ENCODE peak calls at places on chromosomes 11 and 22, in nine cellular contexts. One of them, this sample, is unnamed.

GRCh38 chr22:27267145-27267544 is 534.4 kb downstream of the MN1 start:
- DNase-seq in CD4-positive, alpha-beta memory T cell: no peak
- DNase-seq in OCI-LY7: no peak
- DNase-seq in fibroblast of lung: no peak
- DNase-seq in CD4-positive, CD25-positive, alpha-beta regulatory T cell: no peak
- DNase-seq in mammary epithelial cell: no peak
- DNase-seq in ascending aorta: no peak
- DNase-seq in adipocyte: peak; percentile 24
- DNase-seq in CD8-positive, alpha-beta T cell: no peak
- DNase-seq in this sample: no peak

GRCh38 chr11:92740251-92740650 is 229.2 kb upstream of the MTNR1B start:
- DNase-seq in CD4-positive, alpha-beta memory T cell: no peak
- DNase-seq in OCI-LY7: no peak
- DNase-seq in fibroblast of lung: no peak
- DNase-seq in CD4-positive, CD25-positive, alpha-beta regulatory T cell: no peak
- DNase-seq in mammary epithelial cell: no peak
- DNase-seq in ascending aorta: no peak
- DNase-seq in adipocyte: no peak
- DNase-seq in CD8-positive, alpha-beta T cell: no peak
- DNase-seq in this sample: no peak

GRCh38 chr11:114183041-114183511 is 113.1 kb upstream of the NNMT start:
- DNase-seq in CD4-positive, alpha-beta memory T cell: peak; percentile 75
- DNase-seq in OCI-LY7: peak; percentile 56
- DNase-seq in fibroblast of lung: no peak
- DNase-seq in CD4-positive, CD25-positive, alpha-beta regulatory T cell: peak; percentile 94
- DNase-seq in mammary epithelial cell: no peak
- DNase-seq in ascending aorta: no peak
- DNase-seq in adipocyte: no peak
- DNase-seq in CD8-positive, alpha-beta T cell: peak; percentile 29
- DNase-seq in this sample: no peak

GRCh38 chr11:96113100-96113710 is 189.3 kb upstream of the MTMR2 start:
- DNase-seq in CD4-positive, alpha-beta memory T cell: no peak
- DNase-seq in OCI-LY7: no peak
- DNase-seq in fibroblast of lung: peak; percentile 82
- DNase-seq in CD4-positive, CD25-positive, alpha-beta regulatory T cell: no peak
- DNase-seq in mammary epithelial cell: no peak
- DNase-seq in ascending aorta: no peak
- DNase-seq in adipocyte: peak; percentile 84
- DNase-seq in CD8-positive, alpha-beta T cell: no peak
- DNase-seq in this sample: no peak

GRCh38 chr11:26297179-26297970 is 34.6 kb upstream of the ANO3 start:
- DNase-seq in CD4-positive, alpha-beta memory T cell: no peak
- DNase-seq in OCI-LY7: peak; percentile 69
- DNase-seq in fibroblast of lung: peak; percentile 91
- DNase-seq in CD4-positive, CD25-positive, alpha-beta regulatory T cell: peak; percentile 31
- DNase-seq in mammary epithelial cell: peak; percentile 42
- DNase-seq in ascending aorta: no peak
- DNase-seq in adipocyte: peak; percentile 91
- DNase-seq in CD8-positive, alpha-beta T cell: no peak
- DNase-seq in this sample: no peak

GRCh38 chr22:50507421-50507990 is at the start of gene LMF2:
- DNase-seq in CD4-positive, alpha-beta memory T cell: peak; percentile 93
- DNase-seq in OCI-LY7: peak; percentile 90
- DNase-seq in fibroblast of lung: no peak
- DNase-seq in CD4-positive, CD25-positive, alpha-beta regulatory T cell: peak; percentile 86
- DNase-seq in mammary epithelial cell: peak; percentile 73
- DNase-seq in ascending aorta: no peak
- DNase-seq in adipocyte: no peak
- DNase-seq in CD8-positive, alpha-beta T cell: peak; percentile 91
- DNase-seq in this sample: peak; percentile 95

GRCh38 chr11:17765381-17766359 is 31.1 kb downstream of the KCNC1 start:
- DNase-seq in CD4-positive, alpha-beta memory T cell: no peak
- DNase-seq in OCI-LY7: no peak
- DNase-seq in fibroblast of lung: no peak
- DNase-seq in CD4-positive, CD25-positive, alpha-beta regulatory T cell: no peak
- DNase-seq in mammary epithelial cell: no peak
- DNase-seq in ascending aorta: no peak
- DNase-seq in adipocyte: no peak
- DNase-seq in CD8-positive, alpha-beta T cell: no peak
- DNase-seq in this sample: no peak

GRCh38 chr11:3106736-3107524 is 49.7 kb upstream of the CARS1 start:
- DNase-seq in CD4-positive, alpha-beta memory T cell: no peak
- DNase-seq in OCI-LY7: no peak
- DNase-seq in fibroblast of lung: no peak
- DNase-seq in CD4-positive, CD25-positive, alpha-beta regulatory T cell: no peak
- DNase-seq in mammary epithelial cell: no peak
- DNase-seq in ascending aorta: peak; percentile 3
- DNase-seq in adipocyte: no peak
- DNase-seq in CD8-positive, alpha-beta T cell: no peak
- DNase-seq in this sample: no peak

GRCh38 chr11:134575504-134576230 is 163.6 kb upstream of the B3GAT1 start:
- DNase-seq in CD4-positive, alpha-beta memory T cell: no peak
- DNase-seq in OCI-LY7: no peak
- DNase-seq in fibroblast of lung: no peak
- DNase-seq in CD4-positive, CD25-positive, alpha-beta regulatory T cell: no peak
- DNase-seq in mammary epithelial cell: no peak
- DNase-seq in ascending aorta: no peak
- DNase-seq in adipocyte: no peak
- DNase-seq in CD8-positive, alpha-beta T cell: no peak
- DNase-seq in this sample: no peak

GRCh38 chr11:94674005-94674491 is 94.1 kb upstream of the AMOTL1 start:
- DNase-seq in CD4-positive, alpha-beta memory T cell: no peak
- DNase-seq in OCI-LY7: no peak
- DNase-seq in fibroblast of lung: no peak
- DNase-seq in CD4-positive, CD25-positive, alpha-beta regulatory T cell: no peak
- DNase-seq in mammary epithelial cell: peak; percentile 51
- DNase-seq in ascending aorta: no peak
- DNase-seq in adipocyte: no peak
- DNase-seq in CD8-positive, alpha-beta T cell: no peak
- DNase-seq in this sample: no peak

GRCh38 chr11:94671553-94672366 is 96.4 kb upstream of the AMOTL1 start:
- DNase-seq in CD4-positive, alpha-beta memory T cell: no peak
- DNase-seq in OCI-LY7: no peak
- DNase-seq in fibroblast of lung: no peak
- DNase-seq in CD4-positive, CD25-positive, alpha-beta regulatory T cell: no peak
- DNase-seq in mammary epithelial cell: peak; percentile 32
- DNase-seq in ascending aorta: no peak
- DNase-seq in adipocyte: peak; percentile 52
- DNase-seq in CD8-positive, alpha-beta T cell: no peak
- DNase-seq in this sample: no peak

GRCh38 chr11:94675239-94675638 is 92.9 kb upstream of the AMOTL1 start:
- DNase-seq in CD4-positive, alpha-beta memory T cell: no peak
- DNase-seq in OCI-LY7: no peak
- DNase-seq in fibroblast of lung: no peak
- DNase-seq in CD4-positive, CD25-positive, alpha-beta regulatory T cell: no peak
- DNase-seq in mammary epithelial cell: peak; percentile 91
- DNase-seq in ascending aorta: no peak
- DNase-seq in adipocyte: no peak
- DNase-seq in CD8-positive, alpha-beta T cell: no peak
- DNase-seq in this sample: no peak

GRCh38 chr11:94673353-94673752 is 94.8 kb upstream of the AMOTL1 start:
- DNase-seq in CD4-positive, alpha-beta memory T cell: no peak
- DNase-seq in OCI-LY7: no peak
- DNase-seq in fibroblast of lung: no peak
- DNase-seq in CD4-positive, CD25-positive, alpha-beta regulatory T cell: no peak
- DNase-seq in mammary epithelial cell: no peak
- DNase-seq in ascending aorta: no peak
- DNase-seq in adipocyte: no peak
- DNase-seq in CD8-positive, alpha-beta T cell: no peak
- DNase-seq in this sample: no peak

DNA sequence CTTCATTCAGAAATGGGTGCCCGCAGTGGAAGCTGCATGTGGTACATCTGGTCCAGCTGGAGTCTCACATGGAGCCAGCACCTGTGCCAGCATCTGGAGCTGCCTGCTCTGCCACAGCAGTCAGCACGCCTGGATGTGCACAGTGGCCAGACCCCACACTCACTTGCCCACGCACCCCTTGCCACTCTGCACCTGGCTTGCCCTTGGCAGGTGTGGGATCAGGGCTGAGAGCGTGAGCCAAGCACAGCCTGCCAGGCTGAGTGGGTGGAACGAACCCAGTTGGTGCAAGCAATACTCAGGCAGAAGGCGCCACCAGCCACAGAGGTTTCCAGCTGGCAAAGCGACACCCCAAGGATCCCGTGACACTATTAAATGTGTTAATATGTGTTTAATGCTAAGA is 95.5 kb upstream of the AMOTL1 start:
- DNase-seq in CD4-positive, alpha-beta memory T cell: no peak
- DNase-seq in OCI-LY7: no peak
- DNase-seq in fibroblast of lung: no peak
- DNase-seq in CD4-positive, CD25-positive, alpha-beta regulatory T cell: no peak
- DNase-seq in mammary epithelial cell: no peak
- DNase-seq in ascending aorta: no peak
- DNase-seq in adipocyte: no peak
- DNase-seq in CD8-positive, alpha-beta T cell: no peak
- DNase-seq in this sample: no peak
- H3K4me1 ChIP-seq in CD4-positive, alpha-beta memory T cell: no peaks in the 10 kb centered on the region
- H3K4me1 ChIP-seq in OCI-LY7: no peaks in the 10 kb centered on the region
- H3K4me1 ChIP-seq in fibroblast of lung: no peaks in the 10 kb centered on the region
- H3K4me1 ChIP-seq in CD4-positive, CD25-positive, alpha-beta regulatory T cell: no peaks in the 10 kb centered on the region
- H3K4me1 ChIP-seq in mammary epithelial cell: peaks cover 53% of the 10 kb centered on the region
- H3K4me1 ChIP-seq in ascending aorta: no peaks in the 10 kb centered on the region
- H3K4me1 ChIP-seq in adipocyte: no peaks in the 10 kb centered on the region
- H3K4me1 ChIP-seq in CD8-positive, alpha-beta T cell: no peaks in the 10 kb centered on the region
- H3K4me1 ChIP-seq in this sample: no peaks in the 10 kb centered on the region

DNA sequence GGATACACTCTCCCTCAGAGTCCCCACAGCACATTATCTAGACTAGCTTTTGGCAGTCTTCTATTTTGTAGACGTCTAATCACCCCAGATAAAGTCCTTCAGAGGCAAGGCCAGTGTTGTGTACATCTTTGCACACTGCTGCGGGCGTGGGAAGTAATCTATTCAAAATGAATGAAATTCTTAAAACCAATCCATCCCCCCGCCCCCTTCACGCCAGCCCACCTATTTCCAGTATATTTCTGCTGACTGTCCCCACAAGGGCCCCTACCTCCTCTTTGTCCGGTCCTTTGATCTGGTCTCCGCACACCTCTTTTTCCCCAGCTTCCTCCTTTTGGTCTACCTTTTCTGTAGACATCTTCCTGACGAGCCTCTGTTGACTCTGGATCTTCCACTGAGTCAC is 383 bp downstream of the BSCL2 start:
- DNase-seq in CD4-positive, alpha-beta memory T cell: no peak
- DNase-seq in OCI-LY7: no peak
- DNase-seq in fibroblast of lung: no peak
- DNase-seq in CD4-positive, CD25-positive, alpha-beta regulatory T cell: no peak
- DNase-seq in mammary epithelial cell: no peak
- DNase-seq in ascending aorta: no peak
- DNase-seq in adipocyte: no peak
- DNase-seq in CD8-positive, alpha-beta T cell: no peak
- DNase-seq in this sample: no peak
- H3K4me3 ChIP-seq in CD4-positive, alpha-beta memory T cell: peak overlapping the region; percentile 49
- H3K4me3 ChIP-seq in OCI-LY7: no peak overlapping the region
- H3K4me3 ChIP-seq in fibroblast of lung: peak overlapping the region; percentile 49
- H3K4me3 ChIP-seq in CD4-positive, CD25-positive, alpha-beta regulatory T cell: peak overlapping the region; percentile 46
- H3K4me3 ChIP-seq in mammary epithelial cell: no peak overlapping the region
- H3K4me3 ChIP-seq in ascending aorta: peak overlapping the region; percentile 75
- H3K4me3 ChIP-seq in adipocyte: peak overlapping the region; percentile 84
- H3K4me3 ChIP-seq in CD8-positive, alpha-beta T cell: peak overlapping the region; percentile 56
- H3K4me3 ChIP-seq in this sample: peak overlapping the region; percentile 59

DNA sequence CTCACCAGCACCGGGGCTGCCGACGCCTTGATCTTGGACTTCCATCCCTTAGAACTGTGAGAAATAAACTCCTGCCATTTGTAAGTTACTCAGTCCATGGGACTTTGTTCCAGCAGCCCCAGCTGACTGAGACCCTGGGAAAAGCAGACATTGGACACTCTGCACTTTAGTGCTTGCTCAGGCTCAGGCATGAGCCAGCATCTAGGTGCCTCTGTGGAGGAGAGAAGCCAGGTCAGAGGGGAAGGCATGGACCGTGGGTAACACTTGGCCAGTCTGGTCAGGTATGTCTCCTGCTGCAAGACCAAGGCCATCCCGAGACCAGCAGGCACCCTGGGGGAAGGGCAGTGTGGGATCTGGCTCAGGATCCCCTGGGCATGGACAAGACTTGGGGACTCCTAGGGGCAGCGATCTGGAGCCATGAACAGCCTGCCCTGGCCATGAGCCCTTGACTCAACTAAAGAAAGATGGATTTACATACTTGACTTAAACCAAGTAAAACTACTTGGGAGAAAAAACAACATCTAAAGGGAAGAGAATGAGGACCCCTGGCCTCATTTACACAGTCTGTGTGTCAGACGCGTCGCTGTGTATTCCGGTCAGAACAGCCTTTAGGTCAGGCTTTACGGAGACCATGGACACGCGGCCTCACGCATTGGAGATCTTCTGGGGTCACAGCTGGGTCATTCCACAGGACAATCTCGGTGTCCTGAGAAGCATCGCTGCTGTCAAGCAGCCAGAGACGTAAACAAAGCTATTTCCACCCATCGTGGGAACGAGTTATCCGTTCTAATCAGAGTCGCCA is 497.1 kb downstream of the BRD1 start:
- DNase-seq in CD4-positive, alpha-beta memory T cell: no peak
- DNase-seq in OCI-LY7: no peak
- DNase-seq in fibroblast of lung: no peak
- DNase-seq in CD4-positive, CD25-positive, alpha-beta regulatory T cell: no peak
- DNase-seq in mammary epithelial cell: no peak
- DNase-seq in ascending aorta: no peak
- DNase-seq in adipocyte: no peak
- DNase-seq in CD8-positive, alpha-beta T cell: no peak
- DNase-seq in this sample: no peak
- H3K9me3 ChIP-seq in CD4-positive, alpha-beta memory T cell: peaks cover 4% of the 10 kb centered on the region
- H3K9me3 ChIP-seq in OCI-LY7: peaks cover 5% of the 10 kb centered on the region
- H3K9me3 ChIP-seq in fibroblast of lung: no peaks in the 10 kb centered on the region
- H3K9me3 ChIP-seq in CD4-positive, CD25-positive, alpha-beta regulatory T cell: no peaks in the 10 kb centered on the region
- H3K9me3 ChIP-seq in mammary epithelial cell: peaks cover 63% of the 10 kb centered on the region
- H3K9me3 ChIP-seq in ascending aorta: no peaks in the 10 kb centered on the region
- H3K9me3 ChIP-seq in adipocyte: peaks cover 7% of the 10 kb centered on the region
- H3K9me3 ChIP-seq in CD8-positive, alpha-beta T cell: no peaks in the 10 kb centered on the region
- H3K9me3 ChIP-seq in this sample: no peaks in the 10 kb centered on the region

DNA sequence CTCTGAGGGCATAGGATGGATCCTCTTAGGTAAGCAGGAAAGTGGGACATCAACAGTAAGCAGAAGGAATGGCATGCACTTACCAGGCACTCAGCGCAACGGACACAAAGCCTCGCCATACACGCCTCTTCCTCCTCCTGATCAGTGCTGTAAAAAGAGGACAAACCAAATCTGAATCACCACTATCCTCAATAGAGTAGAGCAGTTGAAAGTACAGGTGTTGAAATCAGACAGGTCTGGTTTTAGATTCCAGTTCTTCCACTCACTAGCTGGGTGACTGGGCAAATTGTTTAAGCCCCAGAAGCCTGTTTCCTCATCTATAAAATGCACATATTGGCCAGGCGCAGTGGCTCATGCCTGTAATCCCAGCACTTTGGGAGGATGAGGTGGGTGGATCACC is 8.6 kb upstream of the JAML start:
- DNase-seq in CD4-positive, alpha-beta memory T cell: no peak
- DNase-seq in OCI-LY7: no peak
- DNase-seq in fibroblast of lung: no peak
- DNase-seq in CD4-positive, CD25-positive, alpha-beta regulatory T cell: no peak
- DNase-seq in mammary epithelial cell: no peak
- DNase-seq in ascending aorta: no peak
- DNase-seq in adipocyte: no peak
- DNase-seq in CD8-positive, alpha-beta T cell: no peak
- DNase-seq in this sample: no peak
- H3K4me1 ChIP-seq in CD4-positive, alpha-beta memory T cell: peaks cover 41% of the 10 kb centered on the region
- H3K4me1 ChIP-seq in OCI-LY7: peaks cover 3% of the 10 kb centered on the region
- H3K4me1 ChIP-seq in fibroblast of lung: no peaks in the 10 kb centered on the region
- H3K4me1 ChIP-seq in CD4-positive, CD25-positive, alpha-beta regulatory T cell: peaks cover 26% of the 10 kb centered on the region
- H3K4me1 ChIP-seq in mammary epithelial cell: no peaks in the 10 kb centered on the region
- H3K4me1 ChIP-seq in ascending aorta: no peaks in the 10 kb centered on the region
- H3K4me1 ChIP-seq in adipocyte: no peaks in the 10 kb centered on the region
- H3K4me1 ChIP-seq in CD8-positive, alpha-beta T cell: peaks cover 27% of the 10 kb centered on the region
- H3K4me1 ChIP-seq in this sample: no peaks in the 10 kb centered on the region

This sample was measured in right lobe of liver.